ENCODE peak calls at places on chromosome 11, in four cellular contexts. P is colonic mucosa, I is dorsolateral prefrontal cortex, U is fibroblast of lung. Z is an unnamed sample.

GRCh38 chr11:125140251-125140650 is 24.3 kb upstream of the PKNOX2 start:
- DNase-seq in P (no peak), I (no peak), U (no peak), Z (no peak)

GRCh38 chr11:43944761-43945311 is 2.4 kb downstream of the C11orf96 start:
- DNase-seq in P (peak; percentile 85), I (peak; percentile 64), U (no peak), Z (peak; percentile 68)

GRCh38 chr11:38365274-38365673 is 1767.2 kb upstream of the RAG2 start:
- DNase-seq in P (no peak), I (no peak), U (no peak), Z (peak; percentile 43)

GRCh38 chr11:128324051-128324481 is 263.3 kb downstream of the ETS1 start:
- DNase-seq in P (no peak), I (no peak), U (no peak), Z (no peak)

GRCh38 chr11:102914238-102915043 is 39.7 kb upstream of the MMP12 start:
- DNase-seq in P (peak; percentile 36), I (no peak), U (peak; percentile 68), Z (peak; percentile 57)

GRCh38 chr11:112961146-112961668 is at the start of gene NCAM1:
- DNase-seq in P (peak; percentile 59), I (peak; percentile 90), U (peak; percentile 81), Z (peak; percentile 45)

GRCh38 chr11:132942611-132943324 is 589.5 kb downstream of the OPCML start:
- DNase-seq in P (no peak), I (peak; percentile 22), U (peak; percentile 0), Z (no peak)

GRCh38 chr11:60786811-60787567 is 1.9 kb downstream of the MS4A10 start:
- DNase-seq in P (peak; percentile 45), I (no peak), U (peak; percentile 86), Z (no peak)

GRCh38 chr11:96238563-96239166 is 104.3 kb downstream of the MAML2 start:
- DNase-seq in P (no peak), I (no peak), U (peak; percentile 67), Z (peak; percentile 64)

GRCh38 chr11:82577246-82577645 is 156.4 kb downstream of the FAM181B start:
- DNase-seq in P (no peak), I (no peak), U (no peak), Z (no peak)

GRCh38 chr11:73784080-73784634 is 3.5 kb upstream of the MRPL48 start:
- DNase-seq in P (no peak), I (no peak), U (peak; percentile 73), Z (peak; percentile 65)

GRCh38 chr11:114399903-114400221 is 449 bp downstream of the C11orf71 start:
- DNase-seq in P (no peak), I (peak; percentile 42), U (no peak), Z (peak; percentile 58)

GRCh38 chr11:10778217-10778970 is 27.3 kb downstream of the CTR9 start:
- DNase-seq in P (no peak), I (no peak), U (peak; percentile 89), Z (no peak)

GRCh38 chr11:66951135-66951534 is 7.0 kb downstream of the PC start:
- DNase-seq in P (no peak), I (no peak), U (no peak), Z (no peak)

GRCh38 chr11:103618532-103618931 is 417.9 kb upstream of the DDI1 start:
- DNase-seq in P (no peak), I (no peak), U (peak; percentile 31), Z (peak; percentile 25)

GRCh38 chr11:6061475-6061874 is 30.9 kb upstream of the OR56A1 start:
- DNase-seq in P (no peak), I (no peak), U (no peak), Z (no peak)

GRCh38 chr11:20518323-20518834 is 81.0 kb upstream of the SLC6A5 start:
- DNase-seq in P (no peak), I (no peak), U (no peak), Z (no peak)

GRCh38 chr11:68658661-68659060 is 25.7 kb upstream of the GAL start:
- DNase-seq in P (no peak), I (peak; percentile 6), U (peak; percentile 80), Z (no peak)

DNA sequence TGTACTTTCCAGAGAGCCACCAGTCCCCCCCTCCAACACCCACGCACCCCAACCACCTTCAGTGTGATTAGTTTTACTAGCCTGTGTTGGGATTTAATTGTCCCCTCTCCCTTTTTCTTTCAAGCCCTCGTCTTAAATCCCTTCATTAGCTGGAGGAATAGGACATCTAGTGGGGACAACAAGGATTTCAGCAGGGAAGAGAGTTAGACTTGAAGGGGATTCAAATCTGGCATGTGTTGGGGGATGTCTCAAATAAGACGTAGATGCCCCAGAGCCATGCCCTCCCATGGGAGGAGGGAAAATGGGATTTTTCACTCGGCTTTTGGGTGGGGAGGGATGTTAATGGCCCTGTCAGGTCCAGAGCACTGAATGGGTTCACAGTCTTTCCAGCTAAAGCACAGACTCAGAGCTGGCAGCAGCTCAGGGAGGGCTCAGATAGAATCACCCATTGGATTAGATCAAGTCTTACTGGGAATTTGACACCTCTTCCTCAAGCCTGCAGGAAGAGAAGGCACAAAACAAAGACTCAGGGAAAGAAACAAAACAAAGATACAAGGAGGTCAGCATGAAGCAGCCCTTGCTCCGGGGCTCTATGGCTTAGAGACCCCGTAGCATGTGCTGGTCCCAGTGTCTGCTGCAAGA is 10.7 kb downstream of the INS start:
- DNase-seq in P (no peak), I (no peak), U (peak; percentile 78), Z (peak; percentile 60)
- TF ChIP-seq CTCF in P (no peak), I (peak; percentile 45), U (peak; percentile 69), Z (peak; percentile 59)

GRCh38 chr11:70483077-70483861 is 84.9 kb downstream of the CTTN start:
- DNase-seq in P (no peak), I (no peak), U (peak; percentile 72), Z (peak; percentile 9)
- TF ChIP-seq CTCF in P (peak; percentile 9), I (peak; percentile 46), U (peak; percentile 76), Z (peak; percentile 14)

DNA sequence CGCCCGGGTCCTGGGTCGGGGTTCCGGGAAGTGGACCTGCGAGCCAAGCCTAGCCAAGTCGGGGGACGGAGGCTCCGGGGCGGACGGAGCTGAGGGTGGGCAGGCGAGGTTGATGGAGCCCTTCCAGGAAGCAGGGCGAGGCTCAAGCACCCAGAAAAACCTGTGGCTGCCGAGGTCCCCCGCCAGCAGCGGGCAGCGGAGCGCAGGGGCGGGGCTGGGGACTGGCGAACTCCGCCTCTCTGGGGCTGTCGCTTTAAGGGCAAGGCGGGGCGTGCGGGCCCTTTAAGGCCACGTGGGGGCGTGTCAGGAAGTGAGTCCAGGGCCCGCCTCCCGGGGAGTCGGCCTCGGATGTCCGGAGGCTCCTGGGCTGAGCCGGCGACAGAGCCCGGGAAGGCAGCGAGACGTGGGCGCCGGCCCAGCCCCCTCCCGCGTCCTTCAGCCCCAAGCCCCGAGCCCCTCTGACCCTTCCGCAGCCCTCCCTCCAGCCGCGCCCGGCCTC is at the start of gene SLC35C1:
- DNase-seq in P (peak; percentile 98), I (peak; percentile 95), U (peak; percentile 92), Z (peak; percentile 96)
- TF ChIP-seq CTCF in P (no peak), I (peak; percentile 61), U (no peak), Z (peak; percentile 17)

DNA sequence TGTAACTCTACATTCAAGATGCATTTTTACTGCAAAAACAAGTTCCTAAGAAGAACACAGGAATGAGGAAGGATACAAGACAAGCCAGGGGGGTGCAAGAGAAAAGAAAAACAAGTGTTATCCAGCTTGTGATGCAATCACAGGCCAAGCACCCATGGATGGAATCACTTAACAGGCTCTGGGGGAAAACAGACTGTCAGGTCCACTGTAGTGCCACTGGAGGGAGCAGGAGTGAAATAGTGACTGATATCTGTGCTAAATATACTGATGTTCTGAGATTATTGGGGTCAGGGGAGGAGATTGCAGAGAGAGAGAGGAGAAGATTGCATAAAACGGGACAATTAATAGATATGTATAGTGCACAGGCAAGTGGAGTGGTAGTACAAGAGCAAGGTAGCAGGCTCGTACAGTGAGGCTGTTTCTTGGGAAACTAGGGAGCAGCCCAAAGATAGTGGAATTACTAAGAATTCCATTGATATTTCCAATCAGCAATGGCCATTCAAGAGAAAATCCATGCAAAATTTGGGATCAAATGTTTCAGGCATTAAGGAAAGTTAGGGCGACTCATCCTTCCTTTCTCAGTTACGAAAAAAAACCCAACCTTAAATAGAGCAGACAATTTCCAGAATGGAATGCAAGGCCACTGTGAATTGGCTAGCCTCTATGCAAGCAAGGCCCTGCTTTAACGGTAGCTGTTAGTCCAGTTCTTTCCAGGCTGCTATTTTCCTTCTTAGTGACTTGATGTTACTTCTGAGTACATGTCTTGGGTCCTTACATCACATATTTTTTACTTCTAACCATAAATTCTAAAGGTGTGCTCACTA is 52.2 kb upstream of the CEP126 start:
- DNase-seq in P (peak; percentile 20), I (no peak), U (peak; percentile 81), Z (peak; percentile 65)
- TF ChIP-seq CTCF in P (no peak), I (no peak), U (peak; percentile 70), Z (peak; percentile 62)

GRCh38 chr11:786235-787083 is 3.4 kb downstream of the CEND1 start:
- DNase-seq in P (no peak), I (no peak), U (no peak), Z (no peak)

GRCh38 chr11:789951-790350 is at the start of gene CEND1:
- DNase-seq in P (no peak), I (peak; percentile 66), U (peak; percentile 56), Z (peak; percentile 44)

GRCh38 chr11:787084-787675 is 2.7 kb downstream of the CEND1 start:
- DNase-seq in P (no peak), I (no peak), U (no peak), Z (no peak)

GRCh38 chr11:788953-789940 is 643 bp downstream of the CEND1 start:
- DNase-seq in P (no peak), I (no peak), U (no peak), Z (no peak)

GRCh38 chr11:788009-788640 is 1.8 kb downstream of the CEND1 start:
- DNase-seq in P (no peak), I (no peak), U (no peak), Z (no peak)
- TF ChIP-seq CTCF in P (no peak), I (no peak), U (no peak), Z (no peak)

Z was measured in epithelial cell of esophagus.